ENCODE peak calls at places on chromosomes 3 and 15, in five cellular contexts. O is astrocyte of the spinal cord, M is bronchial epithelial cell, P is fibroblast of mammary gland, A is body of pancreas. N is an unnamed sample.

GRCh38 chr3:30655187-30655812 is 48.9 kb downstream of the TGFBR2 start:
- DNase-seq in P (peak), A (no peak), M (peak), O (peak), N (peak)

GRCh38 chr3:58009026-58009748 is 965 bp downstream of the FLNB start:
- DNase-seq in P (no peak), O (no peak), A (peak), M (no peak), N (peak)

GRCh38 chr3:122989856-122990575 is 37.5 kb downstream of the SEMA5B start:
- DNase-seq in P (no peak), A (no peak), M (no peak), O (no peak), N (no peak)

GRCh38 chr3:45647148-45647619 is 42.0 kb upstream of the SACM1L start:
- DNase-seq in O (peak), A (peak), M (peak), P (peak), N (peak)

GRCh38 chr3:195876297-195877031 is 31.9 kb downstream of the TNK2 start:
- DNase-seq in P (no peak), M (no peak), A (no peak), O (no peak), N (peak)

GRCh38 chr15:62068071-62068786 is 1.5 kb downstream of the C2CD4A start:
- DNase-seq in M (no peak), P (peak), O (peak), A (peak), N (peak)

GRCh38 chr15:33860749-33861148 is 107.5 kb upstream of the CHRM5 start:
- DNase-seq in O (peak), M (peak), A (no peak), P (peak), N (peak)

GRCh38 chr15:74709011-74709410 is 13.2 kb upstream of the EDC3 start:
- DNase-seq in O (no peak), M (peak), A (no peak), P (peak), N (peak)

GRCh38 chr3:131386429-131386926 is 4.9 kb downstream of the NUDT16 start:
- DNase-seq in O (peak), P (peak), M (no peak), A (peak), N (no peak)

GRCh38 chr3:124770341-124771082 is 40.3 kb downstream of the UMPS start:
- DNase-seq in P (no peak), M (peak), A (no peak), O (no peak), N (peak)

GRCh38 chr15:41630616-41631218 is 29.5 kb upstream of the MGA start:
- DNase-seq in A (no peak), P (no peak), M (no peak), O (no peak), N (no peak)

GRCh38 chr3:140358696-140359095 is 319.2 kb upstream of the TRIM42 start:
- DNase-seq in O (no peak), M (no peak), P (no peak), A (no peak), N (no peak)

GRCh38 chr15:25437751-25438600 is 848 bp downstream of the UBE3A start:
- DNase-seq in M (peak), O (peak), P (peak), A (peak), N (peak)
- TF ChIP-seq CTCF in M (peak), O (peak), P (no peak), A (no peak), N (no peak)

GRCh38 chr3:186342197-186342596 is 19.8 kb downstream of the DGKG start:
- DNase-seq in M (no peak), P (no peak), O (no peak), A (peak), N (no peak)
- H3K4me3 ChIP-seq in M (no peak), P (no peak), O (no peak), A (no peak), N (no peak)

DNA sequence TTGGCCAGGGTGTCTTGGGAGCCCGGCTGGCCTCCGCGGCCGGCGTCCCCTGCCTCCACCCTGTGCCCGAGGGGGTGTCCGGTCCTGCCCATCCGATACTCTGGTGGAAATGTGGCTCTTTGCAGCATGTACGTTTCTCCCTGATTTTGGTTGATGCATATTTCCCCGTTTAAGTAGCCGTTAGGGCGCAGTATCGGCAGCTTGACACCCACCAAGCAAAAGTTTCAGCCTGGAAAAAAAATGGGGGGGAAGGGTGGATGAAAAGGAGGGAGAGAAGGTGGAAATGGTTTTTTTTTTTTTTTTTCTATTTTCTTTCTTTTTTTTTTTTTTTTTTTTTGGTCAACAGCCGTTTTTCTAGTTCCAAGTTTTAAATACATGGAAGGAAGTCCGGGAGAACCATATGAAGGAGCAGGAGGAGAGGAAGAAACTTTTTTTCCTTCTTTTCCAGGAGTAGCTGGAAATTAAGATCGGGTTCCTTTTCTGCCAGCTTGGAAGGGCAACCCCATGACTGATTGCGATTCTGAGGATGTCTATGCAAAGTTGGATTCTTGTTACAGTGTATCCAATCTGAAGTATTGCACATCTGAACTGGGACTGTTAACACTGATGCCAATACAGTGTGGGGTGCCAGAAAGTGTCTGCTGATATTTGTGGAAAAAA is 1.5 kb downstream of the RAP2B start:
- DNase-seq in A (no peak), P (peak), M (no peak), O (no peak), N (peak)
- TF ChIP-seq CTCF in A (no peak), P (no peak), M (no peak), O (no peak), N (no peak)

DNA sequence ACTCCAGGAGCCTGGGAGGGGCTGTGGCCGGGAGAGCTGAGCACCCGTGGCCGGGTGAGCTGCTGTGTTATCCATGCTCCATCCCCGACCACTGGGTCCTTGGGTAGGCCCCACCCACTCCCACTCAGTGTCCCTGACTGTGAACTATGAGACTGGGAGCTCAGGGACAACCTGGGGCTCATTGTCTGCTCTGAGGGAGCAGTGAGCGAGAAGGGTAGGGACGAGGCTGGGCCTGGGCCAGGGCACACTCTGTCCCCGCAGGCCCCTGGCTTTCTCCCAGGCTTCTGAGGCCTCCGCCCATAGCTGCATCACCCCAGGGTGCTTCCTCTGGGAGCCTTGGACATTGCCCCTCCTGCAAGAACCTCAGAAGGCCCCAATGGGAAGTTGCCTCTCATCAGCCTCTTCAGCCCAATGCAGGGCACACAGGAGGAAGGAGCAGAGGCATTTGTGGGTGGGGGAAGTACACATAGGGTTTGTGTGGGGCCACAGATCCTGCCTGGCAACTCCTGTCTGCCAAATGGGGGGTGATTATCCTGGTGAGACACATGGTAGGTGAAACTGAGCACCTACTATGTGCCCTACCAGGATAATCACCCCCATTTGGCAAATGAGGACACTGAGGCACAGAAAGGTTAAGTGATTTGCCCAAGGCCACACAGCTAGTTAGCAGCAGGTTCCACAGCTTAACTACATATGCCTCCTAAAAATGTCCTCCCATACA is 2.4 kb downstream of the ANPEP start:
- DNase-seq in P (peak), M (no peak), O (peak), A (peak), N (no peak)
- H3K4me3 ChIP-seq in P (peak), M (no peak), O (peak), A (no peak), N (no peak)

N was measured in epithelial cell of esophagus.